ENCODE peak calls at places on chromosomes 12 and 14, in nine cellular contexts. X, D, A, R, U, Z, H, G and V are unnamed samples.

GRCh38 chr14:96574633-96575191 is 72.5 kb downstream of the PAPOLA start:
- DNase-seq in A (peak; percentile 20), Z (no peak), D (peak; percentile 70), H (no peak), X (no peak), R (no peak), G (peak; percentile 48), U (no peak), V (no peak)

GRCh38 chr14:80202888-80203562 is 8.3 kb downstream of the DIO2 start:
- DNase-seq in X (no peak), U (no peak), Z (peak; percentile 87), A (no peak), G (no peak), R (no peak), H (peak; percentile 12), D (no peak), V (peak; percentile 40)

GRCh38 chr14:94075008-94075407 is 6.0 kb downstream of the DDX24 start:
- DNase-seq in H (no peak), G (no peak), D (no peak), X (no peak), Z (no peak), R (no peak), A (no peak), U (no peak), V (no peak)

GRCh38 chr12:62931481-62931880 is 3.5 kb downstream of the PPM1H start:
- DNase-seq in X (no peak), D (no peak), H (no peak), A (no peak), R (no peak), U (no peak), Z (no peak), G (no peak), V (no peak)

GRCh38 chr12:27344760-27345159 is 12.1 kb downstream of the BMAL2 start:
- DNase-seq in Z (no peak), G (no peak), H (no peak), R (no peak), D (no peak), A (no peak), X (no peak), U (no peak), V (no peak)

GRCh38 chr14:92540472-92541048 is 27.0 kb downstream of the RIN3 start:
- DNase-seq in Z (no peak), X (no peak), A (peak; percentile 97), H (no peak), D (peak; percentile 99), G (no peak), U (no peak), R (no peak), V (no peak)

GRCh38 chr12:93427779-93428564 is 13.8 kb downstream of the UBE2N start:
- DNase-seq in X (no peak), R (no peak), G (no peak), H (no peak), Z (no peak), A (no peak), D (peak; percentile 41), U (no peak), V (no peak)

GRCh38 chr12:119180380-119181040 is 1.8 kb downstream of the HSPB8 start:
- DNase-seq in U (no peak), G (no peak), A (peak; percentile 42), H (no peak), X (no peak), Z (peak; percentile 46), R (no peak), D (peak; percentile 43), V (no peak)

GRCh38 chr12:7937867-7938506 is 2.0 kb upstream of the SLC2A3 start:
- DNase-seq in H (no peak), Z (no peak), U (no peak), A (peak; percentile 11), G (no peak), D (peak; percentile 42), R (peak; percentile 72), X (no peak), V (peak; percentile 68)

GRCh38 chr14:34875031-34875922 is at the start of gene BAZ1A:
- DNase-seq in D (peak; percentile 91), X (peak; percentile 94), H (peak; percentile 10), A (peak; percentile 93), U (peak; percentile 6), G (peak; percentile 91), R (peak; percentile 89), Z (peak; percentile 66), V (peak; percentile 83)

GRCh38 chr12:100267603-100268281 is 765 bp downstream of the SCYL2 start:
- DNase-seq in X (peak; percentile 77), R (peak; percentile 26), H (no peak), D (peak; percentile 43), Z (no peak), G (peak; percentile 48), A (peak; percentile 14), U (no peak), V (peak; percentile 48)

GRCh38 chr12:51642286-51642685 is 51.3 kb downstream of the SCN8A start:
- DNase-seq in U (no peak), A (no peak), R (no peak), G (no peak), Z (no peak), D (no peak), X (no peak), H (no peak), V (no peak)

GRCh38 chr14:91284146-91284790 is 39.8 kb upstream of the GPR68 start:
- DNase-seq in D (peak; percentile 67), A (peak; percentile 69), R (no peak), Z (no peak), H (no peak), U (no peak), G (no peak), X (no peak), V (no peak)

GRCh38 chr14:45133683-45134050 is 614 bp downstream of the FKBP3 start:
- DNase-seq in U (no peak), Z (no peak), R (no peak), D (no peak), X (no peak), G (no peak), A (no peak), H (no peak), V (no peak)

GRCh38 chr14:89004195-89004594 is 179.7 kb downstream of the TTC8 start:
- DNase-seq in X (no peak), A (peak; percentile 16), R (no peak), H (no peak), D (no peak), U (no peak), G (no peak), Z (no peak), V (no peak)

GRCh38 chr12:27652174-27652763 is 44.0 kb upstream of the REP15 start:
- DNase-seq in D (peak; percentile 86), U (no peak), X (peak; percentile 63), A (peak; percentile 71), H (no peak), Z (peak; percentile 58), R (peak; percentile 100), G (peak; percentile 59), V (peak; percentile 44)

GRCh38 chr14:24920265-24921080 is 129.5 kb downstream of the STXBP6 start:
- DNase-seq in A (no peak), Z (no peak), G (no peak), D (no peak), R (no peak), X (no peak), H (no peak), U (no peak), V (no peak)

GRCh38 chr14:80567905-80568512 is 356.7 kb upstream of the DIO2 start:
- DNase-seq in A (peak; percentile 44), U (no peak), H (no peak), G (no peak), X (no peak), R (no peak), Z (no peak), D (peak; percentile 37), V (no peak)

GRCh38 chr12:49672351-49673181 is 34.6 kb downstream of the FMNL3 start:
- DNase-seq in A (no peak), Z (no peak), R (no peak), D (no peak), X (peak; percentile 39), H (no peak), U (no peak), G (no peak), V (no peak)